ENCODE peak calls at places on chromosome 20, in four cellular contexts. E, Z, S and W are unnamed samples.

GRCh38 chr20:51326241-51326819 is 216.2 kb downstream of the NFATC2 start:
- DNase-seq in E (peak), Z (no peak), S (peak), W (peak)

GRCh38 chr20:42656130-42656529 is 533.6 kb downstream of the PTPRT start:
- DNase-seq in E (no peak), Z (no peak), S (no peak), W (no peak)

GRCh38 chr20:49395659-49396058 is 86.8 kb downstream of the KCNB1 start:
- DNase-seq in E (no peak), Z (no peak), S (no peak), W (no peak)

GRCh38 chr20:366042-366718 is 14.4 kb upstream of the TRIB3 start:
- DNase-seq in E (no peak), Z (no peak), S (no peak), W (no peak)

GRCh38 chr20:47765715-47766594 is 19.3 kb downstream of the SULF2 start:
- DNase-seq in E (no peak), Z (no peak), S (no peak), W (no peak)

GRCh38 chr20:17530716-17531536 is at the start of gene BFSP1:
- DNase-seq in E (peak), Z (no peak), S (no peak), W (peak)

GRCh38 chr20:49270177-49270576 is 7.7 kb downstream of the ZNFX1 start:
- DNase-seq in E (no peak), Z (no peak), S (no peak), W (no peak)

GRCh38 chr20:61744691-61745396 is 320.8 kb downstream of the TAF4 start:
- DNase-seq in E (no peak), Z (no peak), S (no peak), W (no peak)

GRCh38 chr20:54137115-54137514 is 36.7 kb downstream of the CYP24A1 start:
- DNase-seq in E (no peak), Z (no peak), S (no peak), W (no peak)

GRCh38 chr20:62787329-62787728 is 8.9 kb upstream of the MRGBP start:
- DNase-seq in E (no peak), Z (no peak), S (no peak), W (no peak)

GRCh38 chr20:34316191-34316814 is 13.1 kb upstream of the AHCY start:
- DNase-seq in E (no peak), Z (no peak), S (peak), W (no peak)

GRCh38 chr20:3901028-3901746 is 12.0 kb downstream of the PANK2 start:
- DNase-seq in E (no peak), Z (no peak), S (no peak), W (no peak)

GRCh38 chr20:58102252-58102651 is 126.2 kb downstream of the ANKRD60 start:
- DNase-seq in E (no peak), Z (no peak), S (no peak), W (no peak)

GRCh38 chr20:20196610-20197009 is 144.3 kb downstream of the CFAP61 start:
- DNase-seq in E (peak), Z (no peak), S (no peak), W (no peak)

GRCh38 chr20:63656451-63656850 is 1.7 kb upstream of the RTEL1 start:
- DNase-seq in E (no peak), Z (no peak), S (peak), W (no peak)

GRCh38 chr20:1894951-1895673 is at the start of gene SIRPA:
- DNase-seq in E (no peak), Z (no peak), S (peak), W (peak)

GRCh38 chr20:22586645-22587310 is 2.4 kb upstream of the FOXA2 start:
- DNase-seq in E (peak), Z (no peak), S (peak), W (peak)

GRCh38 chr20:19770375-19770774 is 12.3 kb downstream of the RIN2 start:
- DNase-seq in E (no peak), Z (no peak), S (no peak), W (no peak)

GRCh38 chr20:19832875-19833274 is 74.8 kb downstream of the RIN2 start:
- DNase-seq in E (no peak), Z (no peak), S (no peak), W (no peak)

GRCh38 chr20:7272512-7272911 is 505.0 kb downstream of the BMP2 start:
- DNase-seq in E (no peak), Z (no peak), S (no peak), W (no peak)

GRCh38 chr20:44039741-44040140 is 125.1 kb downstream of the TOX2 start:
- DNase-seq in E (no peak), Z (no peak), S (no peak), W (no peak)

GRCh38 chr20:18650224-18650623 is 62.4 kb downstream of the DTD1 start:
- DNase-seq in E (no peak), Z (no peak), S (no peak), W (no peak)

GRCh38 chr20:50304883-50305635 is 114.4 kb downstream of the CEBPB start:
- DNase-seq in E (peak), Z (no peak), S (no peak), W (no peak)

GRCh38 chr20:54062812-54063280 is 7.5 kb downstream of the BCAS1 start:
- DNase-seq in E (peak), Z (peak), S (peak), W (no peak)

GRCh38 chr20:49768204-49769124 is 44.2 kb upstream of the SLC9A8 start:
- DNase-seq in E (peak), Z (peak), S (no peak), W (peak)

GRCh38 chr20:38430679-38431325 is 4.3 kb downstream of the SNHG17 start:
- DNase-seq in E (no peak), Z (no peak), S (no peak), W (no peak)

GRCh38 chr20:24708411-24709295 is 239.2 kb downstream of the SYNDIG1 start:
- DNase-seq in E (no peak), Z (no peak), S (no peak), W (no peak)
- TF ChIP-seq ETV6 in E (no peak), Z (no peak), S (no peak), W (no peak)

DNA sequence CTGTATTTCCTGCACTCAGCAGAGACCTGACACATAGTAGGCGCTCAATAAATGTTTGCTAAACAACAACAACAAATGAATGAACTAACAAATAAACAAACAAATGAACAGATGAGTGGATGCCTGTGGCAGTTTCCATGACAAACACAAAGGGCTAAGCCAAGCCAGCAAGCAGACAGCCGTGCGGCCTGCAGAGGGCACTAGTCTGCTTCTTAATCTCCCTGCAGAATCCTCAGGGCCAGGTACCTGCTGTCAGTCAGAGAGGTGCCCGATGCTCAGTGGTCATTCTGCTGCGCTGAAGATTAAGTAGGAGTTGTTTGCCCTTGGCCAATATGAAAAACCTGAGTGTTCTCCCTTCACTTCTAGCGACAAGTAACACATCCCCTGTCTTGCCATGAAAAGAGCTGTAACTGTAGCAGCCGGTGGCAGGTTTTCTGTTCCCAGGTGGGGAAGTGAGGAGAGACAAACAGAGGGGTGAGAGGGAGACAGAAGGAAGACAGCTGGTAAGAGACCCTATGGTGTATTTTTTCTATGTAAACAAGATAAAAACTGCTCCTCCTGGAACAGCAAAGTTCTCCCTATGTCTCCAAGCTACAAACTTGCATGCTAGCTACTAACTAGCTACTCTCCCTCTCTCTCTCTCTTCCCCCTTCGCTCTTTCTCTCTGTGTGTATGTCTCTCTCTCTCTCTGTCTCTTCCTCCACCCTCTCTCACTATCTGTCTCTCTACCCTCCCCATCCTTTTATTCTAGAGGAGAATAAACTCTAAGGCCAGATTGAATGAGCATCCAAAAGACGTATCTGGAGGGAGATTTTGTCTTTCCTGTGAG is at the start of gene MC3R:
- DNase-seq in E (peak), Z (no peak), S (peak), W (peak)
- TF ChIP-seq ETV6 in E (no peak), Z (no peak), S (no peak), W (no peak)

GRCh38 chr20:11453430-11453829 is 464.3 kb upstream of the BTBD3 start:
- DNase-seq in E (no peak), Z (no peak), S (no peak), W (no peak)
- TF ChIP-seq ETV6 in E (no peak), Z (no peak), S (no peak), W (no peak)

GRCh38 chr20:59520814-59521213 is 83.5 kb upstream of the PHACTR3 start:
- DNase-seq in E (no peak), Z (no peak), S (no peak), W (no peak)

GRCh38 chr20:59526242-59527225 is 77.8 kb upstream of the PHACTR3 start:
- DNase-seq in E (peak), Z (no peak), S (no peak), W (peak)

DNA sequence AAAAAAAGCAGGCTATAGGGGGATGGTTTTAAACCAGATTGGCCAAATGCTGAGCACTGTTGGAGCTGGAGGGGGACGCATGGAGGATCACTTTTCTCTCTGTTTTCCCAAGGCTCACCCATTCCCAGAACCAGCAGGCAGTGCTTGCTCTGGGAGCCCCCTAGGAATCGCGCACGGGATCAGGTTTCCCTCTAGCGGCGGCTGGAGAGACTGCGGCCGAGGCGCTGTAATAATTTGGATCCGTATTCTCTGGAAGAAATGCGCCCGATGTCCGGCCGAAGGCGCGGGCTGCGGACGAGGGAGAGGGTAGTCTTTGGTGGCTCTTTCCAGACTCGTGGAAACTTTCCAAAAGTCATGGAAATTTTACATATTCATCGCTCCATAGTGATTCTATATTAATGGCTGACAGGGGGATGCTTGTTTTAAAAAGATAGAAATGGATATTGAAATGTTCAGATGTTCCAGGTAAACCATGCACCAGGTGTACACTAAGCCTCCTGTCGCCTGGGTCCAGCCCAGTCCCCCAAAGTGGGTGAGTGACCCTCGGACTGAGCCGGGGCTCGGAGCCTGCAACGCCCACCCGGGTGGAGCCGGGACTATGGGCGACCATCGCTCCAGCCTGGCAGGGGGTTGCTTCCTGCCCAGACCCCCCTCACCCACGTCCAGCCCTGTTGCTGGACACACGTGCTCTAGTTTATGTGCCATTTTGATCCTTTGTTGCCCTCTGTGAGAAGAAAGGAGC is 78.7 kb upstream of the PHACTR3 start:
- DNase-seq in E (peak), Z (no peak), S (peak), W (peak)
- TF ChIP-seq ETV6 in E (no peak), Z (no peak), S (no peak), W (no peak)

DNA sequence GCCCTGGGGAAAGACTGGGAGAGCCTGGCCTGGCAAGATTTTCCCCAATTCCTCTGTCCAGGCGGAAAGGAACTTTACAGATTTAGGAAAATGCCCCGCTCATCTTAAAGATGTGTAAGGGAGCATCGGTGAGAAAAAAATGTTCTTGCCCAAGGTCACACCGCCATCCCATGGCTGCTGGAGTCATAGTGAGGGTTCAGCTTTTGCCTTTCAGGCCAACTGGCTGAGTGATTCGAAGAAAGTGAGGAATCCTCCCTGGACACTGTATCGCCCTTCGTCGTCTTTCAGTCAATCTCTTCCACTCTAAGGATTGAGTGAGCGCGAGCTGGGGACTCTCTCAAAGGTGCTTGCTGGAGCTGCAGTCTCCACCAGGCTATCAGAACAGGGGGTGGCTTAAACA is 1.4 kb downstream of the WFDC2 start:
- DNase-seq in E (no peak), Z (no peak), S (no peak), W (no peak)
- TF ChIP-seq ETV6 in E (no peak), Z (no peak), S (no peak), W (no peak)

GRCh38 chr20:40897177-40897700 is 131.4 kb upstream of the TOP1 start:
- DNase-seq in E (no peak), Z (no peak), S (no peak), W (no peak)

GRCh38 chr20:40893610-40894242 is 134.9 kb upstream of the TOP1 start:
- DNase-seq in E (no peak), Z (no peak), S (no peak), W (no peak)

GRCh38 chr20:40890635-40891034 is 138.0 kb upstream of the TOP1 start:
- DNase-seq in E (no peak), Z (no peak), S (no peak), W (no peak)

GRCh38 chr20:40895182-40895581 is 133.4 kb upstream of the TOP1 start:
- DNase-seq in E (no peak), Z (no peak), S (no peak), W (no peak)

DNA sequence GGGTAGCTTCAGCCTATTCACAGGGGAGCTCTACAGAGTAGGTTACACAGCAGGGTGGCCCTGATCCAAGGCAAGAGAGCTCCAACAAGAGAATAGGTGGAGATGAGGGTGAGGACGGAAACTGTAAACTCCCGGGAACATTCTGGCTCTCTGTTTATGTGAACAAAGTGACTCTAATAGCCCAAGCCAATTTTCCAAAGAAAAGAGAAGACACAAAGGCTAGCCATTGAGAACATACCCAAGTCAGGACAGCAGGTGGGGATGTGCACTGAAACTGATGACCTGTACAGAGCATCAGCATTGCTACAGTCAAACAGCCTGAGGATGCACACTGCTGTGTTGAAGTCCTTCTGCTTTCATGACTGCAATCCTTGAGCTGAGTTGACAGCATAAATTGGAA is 136.0 kb upstream of the TOP1 start:
- DNase-seq in E (no peak), Z (no peak), S (no peak), W (no peak)
- TF ChIP-seq ETV6 in E (no peak), Z (no peak), S (no peak), W (no peak)